ENCODE peak calls at places on chromosome 1, in ten cellular contexts. Q is BE2C; B is mucosa of descending colon; E is CD8-positive, alpha-beta T cell; W is thoracic aorta; D is IMR-90; I is fibroblast of lung; X is GM23338; M is left ventricle myocardium inferior; P is GM06990. O is an unnamed sample.
A peak's percentile ranks its signal among the peaks of the same experiment; 100 is the strongest.

GRCh38 chr1:179038528-179039281 is 13.0 kb downstream of the FAM20B start:
- DNase-seq in Q (no peak), B (no peak), E (no peak), W (no peak), D (no peak), I (peak; percentile 32), X (no peak), M (no peak), P (no peak), O (no peak)

GRCh38 chr1:67261646-67262045 is 46.0 kb upstream of the IL12RB2 start:
- DNase-seq in Q (no peak), B (no peak), E (peak; percentile 34), W (no peak), D (no peak), I (no peak), X (peak; percentile 42), M (no peak), P (no peak), O (no peak)

GRCh38 chr1:212518188-212518951 is 85.7 kb downstream of the NENF start:
- DNase-seq in Q (peak; percentile 42), B (peak; percentile 83), E (no peak), W (peak; percentile 46), D (peak; percentile 84), I (peak; percentile 85), X (no peak), M (peak; percentile 85), P (no peak), O (no peak)

GRCh38 chr1:90579212-90579802 is 137.8 kb downstream of the BARHL2 start:
- DNase-seq in Q (no peak), B (no peak), E (no peak), W (no peak), D (peak; percentile 40), I (peak; percentile 30), X (peak; percentile 74), M (no peak), P (peak; percentile 5), O (peak; percentile 22)

GRCh38 chr1:102891868-102892625 is 216.3 kb downstream of the COL11A1 start:
- DNase-seq in Q (no peak), B (no peak), E (no peak), W (no peak), D (peak; percentile 87), I (peak; percentile 89), X (no peak), M (no peak), P (no peak), O (no peak)

GRCh38 chr1:66300986-66301451 is 232.9 kb upstream of the SGIP1 start:
- DNase-seq in Q (no peak), B (no peak), E (no peak), W (no peak), D (peak; percentile 59), I (peak; percentile 38), X (no peak), M (no peak), P (peak; percentile 44), O (no peak)

GRCh38 chr1:196779093-196779492 is 4.5 kb downstream of the CFHR3 start:
- DNase-seq in Q (no peak), B (no peak), E (no peak), W (no peak), D (no peak), I (no peak), X (no peak), M (no peak), P (no peak), O (no peak)

GRCh38 chr1:153776352-153776751 is 1.1 kb downstream of the SLC27A3 start:
- DNase-seq in Q (no peak), B (peak; percentile 56), E (no peak), W (no peak), D (no peak), I (no peak), X (no peak), M (no peak), P (no peak), O (no peak)

GRCh38 chr1:94805912-94806311 is 14.2 kb upstream of the SLC44A3 start:
- DNase-seq in Q (peak; percentile 42), B (no peak), E (peak; percentile 50), W (no peak), D (peak; percentile 61), I (peak; percentile 48), X (peak; percentile 75), M (no peak), P (no peak), O (no peak)

DNA sequence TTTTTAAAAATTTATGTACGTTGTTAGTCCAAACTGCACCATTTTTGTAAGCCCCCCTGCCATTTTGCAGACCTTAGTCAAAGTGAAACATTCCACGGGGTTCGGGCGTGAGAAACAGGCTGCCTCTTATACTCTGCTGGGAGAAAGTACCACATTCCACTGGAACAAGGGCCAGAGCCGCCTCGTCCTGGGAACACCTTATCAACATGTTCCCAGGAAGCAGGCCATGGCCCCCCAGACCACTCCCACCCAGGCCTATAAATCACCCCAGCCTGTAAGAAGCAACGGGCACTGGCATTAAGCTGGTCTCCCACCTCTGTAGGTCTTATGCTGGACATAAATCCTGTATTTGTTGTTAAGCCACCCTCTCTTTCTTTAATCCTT is 854 bp upstream of the ZRANB2 start:
- DNase-seq in Q (no peak), B (peak; percentile 53), E (peak; percentile 4), W (no peak), D (no peak), I (no peak), X (peak; percentile 40), M (peak; percentile 13), P (peak; percentile 13), O (no peak)
- H3K4me3 ChIP-seq in Q (peak overlapping the region; percentile 96), B (no peak overlapping the region), E (peak overlapping the region; percentile 88), W (peak overlapping the region; percentile 99), D (no peak overlapping the region), I (peak overlapping the region; percentile 75), X (peak overlapping the region; percentile 95), M (peak overlapping the region; percentile 90), P (peak overlapping the region; percentile 70), O (peak overlapping the region; percentile 95)

DNA sequence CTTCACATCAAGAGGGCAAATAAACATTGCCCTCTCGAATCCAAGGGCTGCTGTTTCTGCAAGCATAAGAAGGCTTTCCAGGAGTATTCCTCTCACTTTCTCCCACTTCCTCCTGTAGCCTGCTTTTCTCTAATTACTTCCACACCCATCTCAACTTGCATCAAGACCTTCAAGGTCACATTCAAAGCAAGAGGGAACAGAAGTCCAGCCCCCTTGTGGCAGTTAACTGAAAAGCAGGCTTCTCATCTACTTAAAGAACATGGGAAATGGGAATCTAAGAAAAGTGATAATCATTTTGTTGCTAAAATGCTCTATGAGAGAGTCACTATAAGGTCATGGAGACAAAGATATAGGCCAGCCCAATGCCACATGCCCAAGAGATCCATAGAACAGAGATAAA is 874.4 kb downstream of the KCNT2 start:
- DNase-seq in Q (peak; percentile 34), B (no peak), E (no peak), W (no peak), D (no peak), I (no peak), X (peak; percentile 73), M (no peak), P (no peak), O (no peak)
- TF ChIP-seq CTCF in Q (peak; percentile 72), B (no peak), E (no peak), W (no peak), D (peak; percentile 21), I (no peak), X (peak; percentile 61), M (no peak), P (peak; percentile 62), O (peak; percentile 23)

DNA sequence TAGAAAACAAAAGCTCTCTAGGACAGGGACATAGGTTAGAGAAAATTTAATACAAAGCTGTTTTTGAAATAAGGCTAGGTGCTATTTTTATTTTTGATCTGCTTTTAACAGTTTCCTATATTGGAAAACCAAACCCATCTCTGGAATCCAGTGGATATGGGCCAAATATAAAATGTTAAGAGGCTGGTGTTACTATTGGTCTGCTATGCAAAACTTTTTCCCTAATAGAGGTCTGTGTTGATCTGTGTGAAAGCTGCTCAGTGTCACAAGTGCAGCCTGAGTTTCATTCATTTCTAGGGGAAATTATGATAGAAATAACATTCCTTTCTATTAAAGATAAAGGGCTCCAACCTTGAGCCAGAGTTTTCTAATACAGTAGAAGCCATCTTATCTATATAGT is 116.4 kb downstream of the OLFML2B start:
- DNase-seq in Q (no peak), B (no peak), E (no peak), W (no peak), D (no peak), I (no peak), X (no peak), M (no peak), P (no peak), O (no peak)
- H3K4me3 ChIP-seq in Q (no peak overlapping the region), B (no peak overlapping the region), E (no peak overlapping the region), W (no peak overlapping the region), D (no peak overlapping the region), I (no peak overlapping the region), X (no peak overlapping the region), M (no peak overlapping the region), P (no peak overlapping the region), O (no peak overlapping the region)

GRCh38 chr1:235933483-235934116 is 66.9 kb upstream of the LYST start:
- DNase-seq in Q (no peak), B (no peak), E (no peak), W (no peak), D (no peak), I (no peak), X (no peak), M (no peak), P (no peak), O (no peak)
- TF ChIP-seq CTCF in Q (no peak), B (no peak), E (no peak), W (no peak), D (no peak), I (no peak), X (peak; percentile 18), M (no peak), P (peak; percentile 21), O (no peak)

GRCh38 chr1:8873506-8874229 is 4.8 kb downstream of the ENO1 start:
- DNase-seq in Q (peak; percentile 49), B (peak; percentile 85), E (peak; percentile 68), W (peak; percentile 95), D (peak; percentile 98), I (peak; percentile 99), X (peak; percentile 83), M (peak; percentile 61), P (no peak), O (no peak)

GRCh38 chr1:8874230-8875201 is 4.0 kb downstream of the ENO1 start:
- DNase-seq in Q (no peak), B (no peak), E (no peak), W (no peak), D (peak; percentile 61), I (peak; percentile 52), X (no peak), M (no peak), P (no peak), O (no peak)

GRCh38 chr1:8875216-8875861 is 3.1 kb downstream of the ENO1 start:
- DNase-seq in Q (no peak), B (no peak), E (no peak), W (no peak), D (no peak), I (no peak), X (no peak), M (no peak), P (no peak), O (no peak)

GRCh38 chr1:8878448-8879347 is at the start of gene ENO1:
- DNase-seq in Q (peak; percentile 88), B (peak; percentile 98), E (peak; percentile 99), W (peak; percentile 91), D (peak; percentile 97), I (peak; percentile 97), X (peak; percentile 96), M (peak; percentile 98), P (peak; percentile 100), O (peak; percentile 89)

DNA sequence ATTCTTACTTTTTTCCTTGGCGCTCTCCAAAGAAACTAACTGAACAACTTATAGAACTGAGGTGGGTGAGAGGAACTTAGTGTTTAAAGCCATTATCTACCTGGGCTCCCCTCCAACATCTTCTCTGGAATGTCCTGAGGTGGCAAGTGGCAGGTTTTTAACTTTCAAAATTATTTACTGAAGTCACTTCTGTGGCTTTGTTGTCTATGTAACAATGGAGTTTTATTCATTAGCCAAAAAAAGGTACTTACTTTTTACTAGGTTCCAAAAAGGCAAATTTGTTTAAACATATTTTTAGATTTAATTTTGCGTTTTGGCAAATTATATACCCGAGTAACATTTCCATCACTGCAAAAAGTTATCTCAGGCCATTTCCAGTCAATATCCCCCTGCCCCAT is 2.4 kb downstream of the ENO1 start:
- DNase-seq in Q (no peak), B (no peak), E (no peak), W (no peak), D (no peak), I (no peak), X (no peak), M (no peak), P (no peak), O (no peak)
- H3K4me3 ChIP-seq in Q (peak overlapping the region; percentile 81), B (no peak overlapping the region), E (no peak overlapping the region), W (peak overlapping the region; percentile 97), D (peak overlapping the region; percentile 84), I (peak overlapping the region; percentile 85), X (peak overlapping the region; percentile 96), M (peak overlapping the region; percentile 93), P (peak overlapping the region; percentile 99), O (peak overlapping the region; percentile 95)

O was measured in LNCaP clone FGC.